ENCODE peak calls at places on chromosome 4, in five cellular contexts. One of them, this sample, is unnamed.

GRCh38 chr4:123744664-123745290 is 348.2 kb downstream of the SPRY1 start:
- DNase-seq in AG09319: no peak
- DNase-seq in RWPE1: no peak
- DNase-seq in lower lobe of right lung: no peak
- DNase-seq in Calu3: no peak
- DNase-seq in this sample: no peak

GRCh38 chr4:112567536-112567935 is 51.6 kb upstream of the NEUROG2 start:
- DNase-seq in AG09319: no peak
- DNase-seq in RWPE1: no peak
- DNase-seq in lower lobe of right lung: no peak
- DNase-seq in Calu3: no peak
- DNase-seq in this sample: no peak

GRCh38 chr4:102734591-102735385 is 26.0 kb downstream of the MANBA start:
- DNase-seq in AG09319: no peak
- DNase-seq in RWPE1: no peak
- DNase-seq in lower lobe of right lung: no peak
- DNase-seq in Calu3: no peak
- DNase-seq in this sample: peak

GRCh38 chr4:108168213-108168671 is 490 bp downstream of the LEF1 start:
- DNase-seq in AG09319: no peak
- DNase-seq in RWPE1: no peak
- DNase-seq in lower lobe of right lung: no peak
- DNase-seq in Calu3: no peak
- DNase-seq in this sample: no peak

GRCh38 chr4:76035146-76035545 is 724 bp downstream of the CXCL11 start:
- DNase-seq in AG09319: no peak
- DNase-seq in RWPE1: no peak
- DNase-seq in lower lobe of right lung: no peak
- DNase-seq in Calu3: no peak
- DNase-seq in this sample: no peak

GRCh38 chr4:89306486-89307184 is 965 bp downstream of the GPRIN3 start:
- DNase-seq in AG09319: no peak
- DNase-seq in RWPE1: no peak
- DNase-seq in lower lobe of right lung: no peak
- DNase-seq in Calu3: no peak
- DNase-seq in this sample: no peak

GRCh38 chr4:182593864-182594263 is 323.3 kb downstream of the DCTD start:
- DNase-seq in AG09319: no peak
- DNase-seq in RWPE1: no peak
- DNase-seq in lower lobe of right lung: no peak
- DNase-seq in Calu3: no peak
- DNase-seq in this sample: no peak

GRCh38 chr4:3227878-3228675 is 20.9 kb upstream of the MSANTD1 start:
- DNase-seq in AG09319: no peak
- DNase-seq in RWPE1: no peak
- DNase-seq in lower lobe of right lung: peak
- DNase-seq in Calu3: no peak
- DNase-seq in this sample: no peak

GRCh38 chr4:15702941-15703403 is at the start of gene BST1:
- DNase-seq in AG09319: no peak
- DNase-seq in RWPE1: no peak
- DNase-seq in lower lobe of right lung: peak
- DNase-seq in Calu3: peak
- DNase-seq in this sample: peak

GRCh38 chr4:176150283-176150682 is 45.1 kb downstream of the SPATA4 start:
- DNase-seq in AG09319: peak
- DNase-seq in RWPE1: peak
- DNase-seq in lower lobe of right lung: no peak
- DNase-seq in Calu3: no peak
- DNase-seq in this sample: no peak

GRCh38 chr4:52713456-52713937 is 37.7 kb downstream of the ERVMER34-1 start:
- DNase-seq in AG09319: no peak
- DNase-seq in RWPE1: no peak
- DNase-seq in lower lobe of right lung: no peak
- DNase-seq in Calu3: no peak
- DNase-seq in this sample: no peak

GRCh38 chr4:8473198-8473919 is 32.8 kb downstream of the TRMT44 start:
- DNase-seq in AG09319: peak
- DNase-seq in RWPE1: no peak
- DNase-seq in lower lobe of right lung: no peak
- DNase-seq in Calu3: no peak
- DNase-seq in this sample: no peak

GRCh38 chr4:8230891-8231290 is 31.8 kb downstream of the SH3TC1 start:
- DNase-seq in AG09319: no peak
- DNase-seq in RWPE1: no peak
- DNase-seq in lower lobe of right lung: no peak
- DNase-seq in Calu3: no peak
- DNase-seq in this sample: no peak

GRCh38 chr4:6768539-6768905 is 14.0 kb upstream of the KIAA0232 start:
- DNase-seq in AG09319: no peak
- DNase-seq in RWPE1: no peak
- DNase-seq in lower lobe of right lung: peak
- DNase-seq in Calu3: no peak
- DNase-seq in this sample: no peak

GRCh38 chr4:149292422-149293055 is 523.1 kb downstream of the IQCM start:
- DNase-seq in AG09319: no peak
- DNase-seq in RWPE1: no peak
- DNase-seq in lower lobe of right lung: no peak
- DNase-seq in Calu3: no peak
- DNase-seq in this sample: no peak

GRCh38 chr4:24664956-24665355 is 80.6 kb upstream of the DHX15 start:
- DNase-seq in AG09319: peak
- DNase-seq in RWPE1: no peak
- DNase-seq in lower lobe of right lung: no peak
- DNase-seq in Calu3: no peak
- DNase-seq in this sample: no peak

GRCh38 chr4:185730849-185731608 is 81.0 kb downstream of the SORBS2 start:
- DNase-seq in AG09319: no peak
- DNase-seq in RWPE1: peak
- DNase-seq in lower lobe of right lung: no peak
- DNase-seq in Calu3: no peak
- DNase-seq in this sample: no peak

GRCh38 chr4:64195582-64195981 is 213.7 kb downstream of the TECRL start:
- DNase-seq in AG09319: no peak
- DNase-seq in RWPE1: no peak
- DNase-seq in lower lobe of right lung: no peak
- DNase-seq in Calu3: no peak
- DNase-seq in this sample: no peak

GRCh38 chr4:8286719-8287355 is 17.3 kb downstream of the HTRA3 start:
- DNase-seq in AG09319: no peak
- DNase-seq in RWPE1: no peak
- DNase-seq in lower lobe of right lung: no peak
- DNase-seq in Calu3: no peak
- DNase-seq in this sample: no peak

GRCh38 chr4:16457944-16458343 is 231.7 kb upstream of the TAPT1 start:
- DNase-seq in AG09319: no peak
- DNase-seq in RWPE1: no peak
- DNase-seq in lower lobe of right lung: no peak
- DNase-seq in Calu3: no peak
- DNase-seq in this sample: no peak

GRCh38 chr4:89268572-89269180 is 38.9 kb downstream of the GPRIN3 start:
- DNase-seq in AG09319: no peak
- DNase-seq in RWPE1: no peak
- DNase-seq in lower lobe of right lung: no peak
- DNase-seq in Calu3: no peak
- DNase-seq in this sample: no peak

GRCh38 chr4:6416518-6417286 is 55.7 kb downstream of the PPP2R2C start:
- DNase-seq in AG09319: no peak
- DNase-seq in RWPE1: no peak
- DNase-seq in lower lobe of right lung: no peak
- DNase-seq in Calu3: no peak
- DNase-seq in this sample: no peak

GRCh38 chr4:182764137-182764536 is 153.0 kb downstream of the DCTD start:
- DNase-seq in AG09319: no peak
- DNase-seq in RWPE1: no peak
- DNase-seq in lower lobe of right lung: no peak
- DNase-seq in Calu3: no peak
- DNase-seq in this sample: no peak

GRCh38 chr4:2598661-2599654 is 62.5 kb downstream of the FAM193A start:
- DNase-seq in AG09319: no peak
- DNase-seq in RWPE1: no peak
- DNase-seq in lower lobe of right lung: no peak
- DNase-seq in Calu3: no peak
- DNase-seq in this sample: no peak

GRCh38 chr4:28228575-28228974 is 1367.9 kb downstream of the STIM2 start:
- DNase-seq in AG09319: peak
- DNase-seq in RWPE1: no peak
- DNase-seq in lower lobe of right lung: no peak
- DNase-seq in Calu3: no peak
- DNase-seq in this sample: no peak

GRCh38 chr4:85968945-85969830 is 390.7 kb downstream of the MAPK10 start:
- DNase-seq in AG09319: no peak
- DNase-seq in RWPE1: peak
- DNase-seq in lower lobe of right lung: no peak
- DNase-seq in Calu3: no peak
- DNase-seq in this sample: no peak

GRCh38 chr4:48329976-48330375 is 11.4 kb upstream of the SLAIN2 start:
- DNase-seq in AG09319: peak
- DNase-seq in RWPE1: peak
- DNase-seq in lower lobe of right lung: no peak
- DNase-seq in Calu3: no peak
- DNase-seq in this sample: no peak

GRCh38 chr4:182307746-182308145 is 64.5 kb downstream of the TENM3 start:
- DNase-seq in AG09319: peak
- DNase-seq in RWPE1: peak
- DNase-seq in lower lobe of right lung: no peak
- DNase-seq in Calu3: no peak
- DNase-seq in this sample: no peak

GRCh38 chr4:125115476-125115875 is 199.3 kb upstream of the FAT4 start:
- DNase-seq in AG09319: no peak
- DNase-seq in RWPE1: no peak
- DNase-seq in lower lobe of right lung: no peak
- DNase-seq in Calu3: no peak
- DNase-seq in this sample: no peak

GRCh38 chr4:71229477-71230257 is 109.2 kb upstream of the SLC4A4 start:
- DNase-seq in AG09319: no peak
- DNase-seq in RWPE1: peak
- DNase-seq in lower lobe of right lung: no peak
- DNase-seq in Calu3: peak
- DNase-seq in this sample: no peak

GRCh38 chr4:4384837-4385236 is 2.1 kb upstream of the NSG1 start:
- DNase-seq in AG09319: no peak
- DNase-seq in RWPE1: no peak
- DNase-seq in lower lobe of right lung: no peak
- DNase-seq in Calu3: no peak
- DNase-seq in this sample: no peak
- TF ChIP-seq CTCF in AG09319: peak
- TF ChIP-seq CTCF in RWPE1: no peak
- TF ChIP-seq CTCF in lower lobe of right lung: no peak
- TF ChIP-seq CTCF in Calu3: no peak
- TF ChIP-seq CTCF in this sample: no peak

DNA sequence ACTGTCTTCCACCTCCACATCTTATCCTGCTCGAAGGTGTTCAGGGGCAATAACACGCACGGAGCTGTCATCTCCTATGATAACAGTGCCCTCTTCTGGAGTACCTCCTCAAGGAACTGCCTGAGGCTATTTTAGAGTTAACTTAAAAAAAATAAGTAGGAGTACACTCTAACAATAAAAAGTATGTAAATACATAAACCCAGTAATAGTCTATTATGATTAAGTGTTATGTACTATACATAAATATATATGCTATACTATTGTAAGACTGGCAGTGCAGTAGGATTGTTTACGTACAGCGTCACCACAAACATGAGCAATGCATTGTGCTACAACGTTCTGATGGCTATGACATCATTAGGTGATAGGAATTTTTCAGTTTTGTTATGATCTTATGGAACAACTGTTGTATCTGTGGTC is 34.5 kb upstream of the TLR2 start:
- DNase-seq in AG09319: no peak
- DNase-seq in RWPE1: no peak
- DNase-seq in lower lobe of right lung: no peak
- DNase-seq in Calu3: no peak
- DNase-seq in this sample: no peak
- TF ChIP-seq CTCF in AG09319: peak
- TF ChIP-seq CTCF in RWPE1: no peak
- TF ChIP-seq CTCF in lower lobe of right lung: no peak
- TF ChIP-seq CTCF in Calu3: no peak
- TF ChIP-seq CTCF in this sample: no peak

DNA sequence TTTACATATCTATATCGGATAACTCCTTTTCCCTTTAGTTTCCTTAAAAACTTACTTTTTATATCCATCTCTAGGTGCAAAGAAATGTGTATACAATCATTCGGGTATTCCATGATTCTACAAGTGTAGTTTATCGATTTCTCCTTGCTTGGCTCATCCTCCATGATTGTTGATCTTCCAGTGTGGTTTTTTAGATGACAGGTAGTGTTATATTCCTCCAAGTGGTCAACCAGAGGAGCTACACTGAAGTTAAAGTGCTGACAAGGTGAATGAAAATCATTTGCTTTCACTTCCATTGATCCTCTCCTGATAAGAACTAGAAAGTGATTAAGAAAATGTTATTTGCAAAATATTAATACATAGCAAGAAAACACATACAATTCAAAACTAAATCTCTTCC is 38.5 kb downstream of the TMEM156 start:
- DNase-seq in AG09319: no peak
- DNase-seq in RWPE1: peak
- DNase-seq in lower lobe of right lung: no peak
- DNase-seq in Calu3: no peak
- DNase-seq in this sample: no peak
- TF ChIP-seq CTCF in AG09319: no peak
- TF ChIP-seq CTCF in RWPE1: no peak
- TF ChIP-seq CTCF in lower lobe of right lung: no peak
- TF ChIP-seq CTCF in Calu3: no peak
- TF ChIP-seq CTCF in this sample: no peak

GRCh38 chr4:152661649-152662048 is 18.1 kb downstream of the TMEM154 start:
- DNase-seq in AG09319: no peak
- DNase-seq in RWPE1: no peak
- DNase-seq in lower lobe of right lung: no peak
- DNase-seq in Calu3: no peak
- DNase-seq in this sample: no peak

GRCh38 chr4:152659806-152660205 is 20.0 kb downstream of the TMEM154 start:
- DNase-seq in AG09319: no peak
- DNase-seq in RWPE1: no peak
- DNase-seq in lower lobe of right lung: no peak
- DNase-seq in Calu3: no peak
- DNase-seq in this sample: no peak

GRCh38 chr4:152655272-152656129 is 24.3 kb downstream of the TMEM154 start:
- DNase-seq in AG09319: no peak
- DNase-seq in RWPE1: no peak
- DNase-seq in lower lobe of right lung: no peak
- DNase-seq in Calu3: no peak
- DNase-seq in this sample: no peak

GRCh38 chr4:152660526-152660925 is 19.3 kb downstream of the TMEM154 start:
- DNase-seq in AG09319: no peak
- DNase-seq in RWPE1: no peak
- DNase-seq in lower lobe of right lung: no peak
- DNase-seq in Calu3: no peak
- DNase-seq in this sample: no peak

DNA sequence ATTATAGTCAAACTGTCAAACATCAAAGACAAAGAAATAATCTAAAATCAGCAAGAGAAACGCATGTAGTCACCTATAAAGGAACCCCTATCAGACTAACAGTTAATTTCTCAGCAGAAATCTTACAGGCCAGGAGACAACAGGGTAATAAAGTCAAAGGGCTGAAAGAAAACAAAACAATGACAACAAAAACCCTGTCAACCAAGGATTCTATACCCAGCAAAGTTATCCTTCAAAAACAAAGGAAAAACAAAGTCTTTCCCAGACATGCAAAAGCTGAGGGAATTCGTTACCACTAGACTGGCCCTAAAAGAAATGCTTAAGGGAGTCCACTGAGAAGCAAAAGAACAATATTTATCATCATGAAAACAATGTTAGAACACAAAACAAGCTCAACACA is 22.1 kb downstream of the TMEM154 start:
- DNase-seq in AG09319: no peak
- DNase-seq in RWPE1: no peak
- DNase-seq in lower lobe of right lung: no peak
- DNase-seq in Calu3: no peak
- DNase-seq in this sample: no peak
- TF ChIP-seq CTCF in AG09319: no peak
- TF ChIP-seq CTCF in RWPE1: no peak
- TF ChIP-seq CTCF in lower lobe of right lung: no peak
- TF ChIP-seq CTCF in Calu3: no peak
- TF ChIP-seq CTCF in this sample: no peak

This sample was measured in natural killer cell.